ENCODE peak calls at places on chromosomes 1 and 21, in seven cellular contexts. A, E, Y, I, X, D and H are unnamed samples.
A peak's percentile ranks its signal among the peaks of the same experiment; 100 is the strongest.

GRCh38 chr1:183734600-183735036 is 70.3 kb upstream of the RGL1 start:
- DNase-seq in E (peak; percentile 61), Y (peak; percentile 72), D (no peak), X (peak; percentile 54), I (no peak), A (peak; percentile 43), H (peak; percentile 67)

GRCh38 chr21:34593423-34593822 is 21.5 kb downstream of the RCAN1 start:
- DNase-seq in Y (no peak), A (no peak), E (no peak), D (no peak), X (no peak), I (no peak), H (no peak)

GRCh38 chr1:10171995-10172669 is 38.2 kb upstream of the KIF1B start:
- DNase-seq in A (no peak), X (no peak), E (no peak), D (no peak), Y (no peak), I (no peak), H (no peak)

GRCh38 chr21:41943468-41944250 is 10.2 kb downstream of the C2CD2 start:
- DNase-seq in A (no peak), E (no peak), I (no peak), D (no peak), X (no peak), Y (no peak), H (no peak)

GRCh38 chr1:44801491-44802305 is 1.5 kb downstream of the PLK3 start:
- DNase-seq in E (peak; percentile 30), D (no peak), I (no peak), A (no peak), X (peak; percentile 28), Y (no peak), H (no peak)

GRCh38 chr1:16242556-16243407 is 5.8 kb upstream of the CPLANE2 start:
- DNase-seq in Y (no peak), I (no peak), E (no peak), X (no peak), A (no peak), D (no peak), H (no peak)

GRCh38 chr1:185567006-185567405 is 167.2 kb upstream of the HMCN1 start:
- DNase-seq in A (no peak), Y (no peak), E (peak; percentile 76), I (no peak), X (no peak), D (peak; percentile 32), H (peak; percentile 66)

GRCh38 chr1:192225266-192225665 is 67.0 kb downstream of the RGS18 start:
- DNase-seq in X (no peak), D (no peak), Y (no peak), A (no peak), I (no peak), E (no peak), H (peak; percentile 61)

GRCh38 chr1:111274653-111275052 is 16.0 kb upstream of the CHIA start:
- DNase-seq in A (no peak), I (no peak), Y (no peak), D (no peak), X (no peak), E (no peak), H (no peak)

GRCh38 chr1:39850606-39851216 is 32.6 kb downstream of the TRIT1 start:
- DNase-seq in X (no peak), Y (no peak), D (no peak), A (no peak), I (no peak), E (no peak), H (no peak)